ENCODE peak calls at places on chromosome X, in five cellular contexts. One of them, this sample, is unnamed.

GRCh38 chrX:153818571-153819397 is 11.6 kb downstream of the PDZD4 start:
- DNase-seq in tibial nerve: no peak
- DNase-seq in left ventricle myocardium inferior: peak; percentile 41
- DNase-seq in testis: no peak
- DNase-seq in fibroblast of lung: no peak
- DNase-seq in this sample: peak; percentile 82

GRCh38 chrX:10549280-10549679 is 71.1 kb downstream of the MID1 start:
- DNase-seq in testis: no peak
- DNase-seq in tibial nerve: no peak
- DNase-seq in left ventricle myocardium inferior: no peak
- DNase-seq in fibroblast of lung: no peak
- DNase-seq in this sample: no peak

GRCh38 chrX:78710146-78710545 is 37.4 kb upstream of the LPAR4 start:
- DNase-seq in left ventricle myocardium inferior: no peak
- DNase-seq in fibroblast of lung: peak; percentile 31
- DNase-seq in testis: no peak
- DNase-seq in tibial nerve: no peak
- DNase-seq in this sample: no peak

GRCh38 chrX:68599256-68600152 is 48.0 kb upstream of the STARD8 start:
- DNase-seq in fibroblast of lung: peak; percentile 6
- DNase-seq in left ventricle myocardium inferior: no peak
- DNase-seq in testis: no peak
- DNase-seq in tibial nerve: peak; percentile 5
- DNase-seq in this sample: peak; percentile 49

GRCh38 chrX:154411981-154412340 is 622 bp downstream of the TAFAZZIN start:
- DNase-seq in fibroblast of lung: peak; percentile 35
- DNase-seq in left ventricle myocardium inferior: peak; percentile 65
- DNase-seq in tibial nerve: peak; percentile 60
- DNase-seq in testis: peak; percentile 84
- DNase-seq in this sample: peak; percentile 87

GRCh38 chrX:82163701-82164100 is 961.8 kb downstream of the SH3BGRL start:
- DNase-seq in tibial nerve: no peak
- DNase-seq in testis: no peak
- DNase-seq in left ventricle myocardium inferior: no peak
- DNase-seq in fibroblast of lung: no peak
- DNase-seq in this sample: no peak

GRCh38 chrX:40573763-40574162 is 7.0 kb upstream of the ATP6AP2 start:
- DNase-seq in tibial nerve: no peak
- DNase-seq in left ventricle myocardium inferior: no peak
- DNase-seq in testis: no peak
- DNase-seq in fibroblast of lung: peak; percentile 7
- DNase-seq in this sample: peak; percentile 81

GRCh38 chrX:154082396-154083133 is 15.0 kb downstream of the MECP2 start:
- DNase-seq in testis: no peak
- DNase-seq in left ventricle myocardium inferior: no peak
- DNase-seq in fibroblast of lung: peak; percentile 77
- DNase-seq in tibial nerve: no peak
- DNase-seq in this sample: no peak

GRCh38 chrX:135740683-135741149 is 27.3 kb downstream of the CT45A3 start:
- DNase-seq in left ventricle myocardium inferior: no peak
- DNase-seq in fibroblast of lung: no peak
- DNase-seq in tibial nerve: no peak
- DNase-seq in testis: peak; percentile 44
- DNase-seq in this sample: peak; percentile 70

GRCh38 chrX:148417934-148418333 is 82.5 kb upstream of the AFF2 start:
- DNase-seq in fibroblast of lung: no peak
- DNase-seq in left ventricle myocardium inferior: no peak
- DNase-seq in testis: no peak
- DNase-seq in tibial nerve: no peak
- DNase-seq in this sample: no peak

GRCh38 chrX:25048176-25048575 is 32.4 kb upstream of the ARX start:
- DNase-seq in fibroblast of lung: no peak
- DNase-seq in left ventricle myocardium inferior: no peak
- DNase-seq in testis: no peak
- DNase-seq in tibial nerve: no peak
- DNase-seq in this sample: no peak

GRCh38 chrX:72030431-72030830 is 101.3 kb downstream of the RTL5 start:
- DNase-seq in left ventricle myocardium inferior: no peak
- DNase-seq in fibroblast of lung: no peak
- DNase-seq in testis: no peak
- DNase-seq in tibial nerve: no peak
- DNase-seq in this sample: no peak

GRCh38 chrX:47637546-47638195 is 7.9 kb upstream of the CFP start:
- DNase-seq in tibial nerve: no peak
- DNase-seq in testis: peak; percentile 76
- DNase-seq in left ventricle myocardium inferior: peak; percentile 25
- DNase-seq in fibroblast of lung: no peak
- DNase-seq in this sample: peak; percentile 92

GRCh38 chrX:148995661-148996060 is 495.2 kb downstream of the AFF2 start:
- DNase-seq in fibroblast of lung: no peak
- DNase-seq in left ventricle myocardium inferior: no peak
- DNase-seq in tibial nerve: no peak
- DNase-seq in testis: peak; percentile 13
- DNase-seq in this sample: no peak

GRCh38 chrX:135737361-135738071 is 24.1 kb downstream of the CT45A1 start:
- DNase-seq in left ventricle myocardium inferior: no peak
- DNase-seq in tibial nerve: no peak
- DNase-seq in fibroblast of lung: peak; percentile 1
- DNase-seq in testis: no peak
- DNase-seq in this sample: no peak

GRCh38 chrX:24371391-24371972 is 11.0 kb downstream of the SUPT20HL1 start:
- DNase-seq in testis: peak; percentile 84
- DNase-seq in fibroblast of lung: peak; percentile 54
- DNase-seq in tibial nerve: peak; percentile 76
- DNase-seq in left ventricle myocardium inferior: peak; percentile 20
- DNase-seq in this sample: peak; percentile 94

DNA sequence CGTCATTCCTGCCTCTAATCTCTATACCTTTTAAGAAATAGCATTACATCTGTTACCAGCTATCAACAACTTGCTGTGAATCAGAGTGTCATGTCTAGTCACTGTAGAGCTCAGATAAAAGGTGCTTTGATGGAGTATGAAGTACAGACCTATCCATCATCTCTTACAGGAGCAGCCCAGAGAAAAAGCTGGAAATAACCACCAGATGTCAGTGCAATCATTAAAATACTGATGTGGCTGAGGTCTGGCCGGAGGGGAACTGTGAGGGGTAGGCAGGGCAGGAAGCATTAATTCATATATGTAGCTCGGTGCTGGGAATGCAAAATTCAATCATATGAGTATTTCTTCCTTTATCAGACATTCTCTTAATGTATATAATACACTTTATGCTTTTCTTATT is 100.6 kb downstream of the AKAP4 start:
- DNase-seq in testis: peak; percentile 16
- DNase-seq in left ventricle myocardium inferior: no peak
- DNase-seq in tibial nerve: peak; percentile 7
- DNase-seq in fibroblast of lung: no peak
- DNase-seq in this sample: peak; percentile 53
- H3K4me3 ChIP-seq in testis: no peak overlapping the region
- H3K4me3 ChIP-seq in left ventricle myocardium inferior: no peak overlapping the region
- H3K4me3 ChIP-seq in tibial nerve: no peak overlapping the region
- H3K4me3 ChIP-seq in fibroblast of lung: no peak overlapping the region
- H3K4me3 ChIP-seq in this sample: no peak overlapping the region

GRCh38 chrX:13091111-13091765 is 46.8 kb upstream of the FAM9C start:
- DNase-seq in testis: no peak
- DNase-seq in fibroblast of lung: peak; percentile 69
- DNase-seq in left ventricle myocardium inferior: no peak
- DNase-seq in tibial nerve: no peak
- DNase-seq in this sample: no peak
- H3K4me1 ChIP-seq in testis: no peaks in the 10 kb centered on the region
- H3K4me1 ChIP-seq in fibroblast of lung: no peaks in the 10 kb centered on the region
- H3K4me1 ChIP-seq in left ventricle myocardium inferior: peaks cover 15% of the 10 kb centered on the region
- H3K4me1 ChIP-seq in tibial nerve: peaks cover 26% of the 10 kb centered on the region
- H3K4me1 ChIP-seq in this sample: no peaks in the 10 kb centered on the region

GRCh38 chrX:131741103-131741581 is 197.3 kb downstream of the OR13H1 start:
- DNase-seq in testis: no peak
- DNase-seq in left ventricle myocardium inferior: no peak
- DNase-seq in tibial nerve: no peak
- DNase-seq in fibroblast of lung: no peak
- DNase-seq in this sample: no peak

GRCh38 chrX:131745942-131746489 is 202.1 kb downstream of the OR13H1 start:
- DNase-seq in left ventricle myocardium inferior: no peak
- DNase-seq in fibroblast of lung: no peak
- DNase-seq in testis: no peak
- DNase-seq in tibial nerve: no peak
- DNase-seq in this sample: no peak

GRCh38 chrX:131747173-131747572 is 203.3 kb downstream of the OR13H1 start:
- DNase-seq in testis: no peak
- DNase-seq in left ventricle myocardium inferior: no peak
- DNase-seq in tibial nerve: no peak
- DNase-seq in fibroblast of lung: no peak
- DNase-seq in this sample: no peak

GRCh38 chrX:131746491-131746968 is 202.7 kb downstream of the OR13H1 start:
- DNase-seq in left ventricle myocardium inferior: no peak
- DNase-seq in testis: peak; percentile 17
- DNase-seq in fibroblast of lung: no peak
- DNase-seq in tibial nerve: no peak
- DNase-seq in this sample: peak; percentile 66
- TF ChIP-seq CTCF in left ventricle myocardium inferior: no peak
- TF ChIP-seq CTCF in testis: no peak
- TF ChIP-seq CTCF in fibroblast of lung: no peak
- TF ChIP-seq CTCF in tibial nerve: peak; percentile 35
- TF ChIP-seq CTCF in this sample: peak; percentile 48

GRCh38 chrX:119971184-119971583 is 27.6 kb upstream of the NKAP start:
- DNase-seq in tibial nerve: no peak
- DNase-seq in left ventricle myocardium inferior: no peak
- DNase-seq in fibroblast of lung: no peak
- DNase-seq in testis: no peak
- DNase-seq in this sample: no peak
- H3K4me3 ChIP-seq in tibial nerve: no peak overlapping the region
- H3K4me3 ChIP-seq in left ventricle myocardium inferior: no peak overlapping the region
- H3K4me3 ChIP-seq in fibroblast of lung: no peak overlapping the region
- H3K4me3 ChIP-seq in testis: no peak overlapping the region
- H3K4me3 ChIP-seq in this sample: no peak overlapping the region

DNA sequence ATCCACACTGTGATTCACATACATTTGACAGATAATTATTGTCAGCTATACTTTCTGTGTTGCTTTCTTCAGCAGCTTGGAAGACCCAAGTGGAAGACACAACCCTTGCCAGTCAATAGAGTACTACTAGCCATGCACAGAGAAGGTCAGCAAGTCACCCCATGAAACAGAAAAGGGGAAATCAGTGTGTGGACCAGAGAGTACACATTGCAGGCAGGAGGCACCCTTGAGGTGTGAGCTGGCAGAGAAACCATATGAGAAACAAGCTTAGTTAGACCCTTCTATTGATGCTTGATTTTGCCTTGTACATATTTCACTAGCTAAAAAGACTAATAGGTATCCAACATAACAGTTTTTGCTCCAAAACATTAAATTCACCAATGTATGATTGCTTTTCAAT is 99.5 kb downstream of the NLGN4X start:
- DNase-seq in left ventricle myocardium inferior: no peak
- DNase-seq in fibroblast of lung: no peak
- DNase-seq in testis: no peak
- DNase-seq in tibial nerve: no peak
- DNase-seq in this sample: no peak
- H3K4me1 ChIP-seq in left ventricle myocardium inferior: no peaks in the 10 kb centered on the region
- H3K4me1 ChIP-seq in fibroblast of lung: no peaks in the 10 kb centered on the region
- H3K4me1 ChIP-seq in testis: no peaks in the 10 kb centered on the region
- H3K4me1 ChIP-seq in tibial nerve: no peaks in the 10 kb centered on the region
- H3K4me1 ChIP-seq in this sample: no peaks in the 10 kb centered on the region

DNA sequence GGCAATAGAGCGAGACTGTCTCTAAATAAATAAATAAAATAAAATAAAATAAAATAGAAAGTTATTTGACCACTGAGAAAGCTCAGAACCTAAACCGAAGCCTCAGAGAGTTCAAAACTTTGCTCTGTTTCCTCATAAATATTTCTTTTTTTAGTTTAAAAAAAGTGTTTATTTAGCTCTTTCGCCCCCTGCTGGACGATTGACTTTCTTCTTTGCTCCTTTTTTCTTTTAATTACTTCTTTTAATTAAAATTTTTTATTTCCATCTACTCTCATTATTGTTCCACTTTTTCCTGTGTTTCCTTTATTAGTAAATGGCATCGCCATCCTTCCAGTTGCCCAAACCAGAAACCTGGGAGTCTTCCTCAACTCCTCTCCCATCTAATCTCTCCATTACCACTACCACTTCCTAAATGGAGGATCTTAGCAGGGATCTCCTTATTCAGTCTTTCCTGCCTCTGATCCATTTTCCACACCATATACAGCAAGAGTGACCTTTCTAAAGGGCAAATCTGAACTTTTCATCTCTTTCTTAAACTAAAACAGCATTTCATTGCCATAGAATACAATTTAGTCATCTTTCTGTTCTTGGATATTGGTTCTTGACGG is 728 bp upstream of the IL13RA2 start:
- DNase-seq in left ventricle myocardium inferior: no peak
- DNase-seq in testis: peak; percentile 22
- DNase-seq in fibroblast of lung: peak; percentile 11
- DNase-seq in tibial nerve: no peak
- DNase-seq in this sample: peak; percentile 53
- TF ChIP-seq CTCF in left ventricle myocardium inferior: no peak
- TF ChIP-seq CTCF in testis: no peak
- TF ChIP-seq CTCF in fibroblast of lung: peak; percentile 11
- TF ChIP-seq CTCF in tibial nerve: peak; percentile 24
- TF ChIP-seq CTCF in this sample: peak; percentile 88

GRCh38 chrX:123424546-123424945 is 240.5 kb downstream of the GRIA3 start:
- DNase-seq in testis: no peak
- DNase-seq in left ventricle myocardium inferior: no peak
- DNase-seq in fibroblast of lung: peak; percentile 59
- DNase-seq in tibial nerve: no peak
- DNase-seq in this sample: no peak

GRCh38 chrX:123422875-123423274 is 238.8 kb downstream of the GRIA3 start:
- DNase-seq in tibial nerve: peak; percentile 5
- DNase-seq in testis: peak; percentile 16
- DNase-seq in fibroblast of lung: peak; percentile 44
- DNase-seq in left ventricle myocardium inferior: no peak
- DNase-seq in this sample: peak; percentile 51

GRCh38 chrX:123425471-123425870 is 241.4 kb downstream of the GRIA3 start:
- DNase-seq in tibial nerve: no peak
- DNase-seq in left ventricle myocardium inferior: no peak
- DNase-seq in fibroblast of lung: no peak
- DNase-seq in testis: no peak
- DNase-seq in this sample: no peak

GRCh38 chrX:123425904-123426303 is 241.8 kb downstream of the GRIA3 start:
- DNase-seq in fibroblast of lung: peak; percentile 63
- DNase-seq in left ventricle myocardium inferior: no peak
- DNase-seq in testis: no peak
- DNase-seq in tibial nerve: peak; percentile 4
- DNase-seq in this sample: no peak
- H3K4me3 ChIP-seq in fibroblast of lung: no peak overlapping the region
- H3K4me3 ChIP-seq in left ventricle myocardium inferior: no peak overlapping the region
- H3K4me3 ChIP-seq in testis: no peak overlapping the region
- H3K4me3 ChIP-seq in tibial nerve: no peak overlapping the region
- H3K4me3 ChIP-seq in this sample: no peak overlapping the region

DNA sequence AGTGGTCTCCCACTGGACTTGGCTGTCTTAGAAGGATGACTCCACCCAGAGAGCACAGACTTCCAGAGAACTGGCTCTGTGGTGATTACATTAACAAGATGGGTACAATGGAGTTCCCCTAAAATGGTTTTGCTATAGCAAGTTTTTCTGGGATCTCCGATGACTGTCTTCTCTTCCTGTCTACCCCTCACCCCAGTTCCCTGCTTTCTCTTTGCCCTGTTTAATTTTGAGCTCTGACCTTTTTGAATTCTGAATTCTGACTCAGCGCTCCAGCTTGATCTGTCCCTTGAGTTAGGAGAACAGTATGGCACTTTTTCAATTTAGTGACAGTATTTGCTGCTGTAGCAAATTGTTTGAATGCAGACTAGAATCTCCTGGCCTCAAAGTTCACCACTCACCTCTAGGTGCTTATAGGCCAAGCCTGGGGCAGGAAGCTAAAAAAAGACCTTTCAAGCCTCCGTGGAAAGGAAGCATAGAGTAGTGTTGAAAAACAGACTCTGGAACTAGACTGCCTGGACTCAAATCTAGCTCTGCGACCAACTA is 7.0 kb downstream of the MSN start:
- DNase-seq in testis: no peak
- DNase-seq in tibial nerve: no peak
- DNase-seq in left ventricle myocardium inferior: no peak
- DNase-seq in fibroblast of lung: no peak
- DNase-seq in this sample: no peak
- H3K4me1 ChIP-seq in testis: peaks cover 3% of the 10 kb centered on the region
- H3K4me1 ChIP-seq in tibial nerve: peaks cover 90% of the 10 kb centered on the region
- H3K4me1 ChIP-seq in left ventricle myocardium inferior: peaks cover 100% of the 10 kb centered on the region
- H3K4me1 ChIP-seq in fibroblast of lung: peaks cover 10% of the 10 kb centered on the region
- H3K4me1 ChIP-seq in this sample: no peaks in the 10 kb centered on the region